ENCODE peak calls at places on chromosomes 2 and 18, in seven cellular contexts. One of them, this sample, is unnamed.

GRCh38 chr2:23414106-23414505 is 29.1 kb downstream of the KLHL29 start:
- DNase-seq in T-helper 2 cell: no peak
- DNase-seq in cardiac muscle cell: no peak
- DNase-seq in NCI-H1092: no peak
- DNase-seq in T follicular helper cell: no peak
- DNase-seq in HTR-8/SVneo: no peak
- DNase-seq in AG09309: no peak
- DNase-seq in this sample: no peak

GRCh38 chr2:157172239-157172638 is 85.3 kb upstream of the GALNT5 start:
- DNase-seq in T follicular helper cell: no peak
- DNase-seq in NCI-H1092: no peak
- DNase-seq in AG09309: no peak
- DNase-seq in HTR-8/SVneo: no peak
- DNase-seq in T-helper 2 cell: no peak
- DNase-seq in cardiac muscle cell: no peak
- DNase-seq in this sample: no peak

GRCh38 chr2:28338046-28338753 is 54.5 kb upstream of the FOSL2 start:
- DNase-seq in T follicular helper cell: no peak
- DNase-seq in AG09309: peak
- DNase-seq in NCI-H1092: no peak
- DNase-seq in cardiac muscle cell: peak
- DNase-seq in HTR-8/SVneo: no peak
- DNase-seq in T-helper 2 cell: no peak
- DNase-seq in this sample: no peak

GRCh38 chr2:12325806-12326205 is 390.9 kb upstream of the TRIB2 start:
- DNase-seq in T follicular helper cell: no peak
- DNase-seq in AG09309: no peak
- DNase-seq in HTR-8/SVneo: peak
- DNase-seq in T-helper 2 cell: no peak
- DNase-seq in cardiac muscle cell: no peak
- DNase-seq in NCI-H1092: no peak
- DNase-seq in this sample: no peak

GRCh38 chr2:111161971-111162370 is 41.3 kb downstream of the BCL2L11 start:
- DNase-seq in T-helper 2 cell: no peak
- DNase-seq in HTR-8/SVneo: no peak
- DNase-seq in NCI-H1092: peak
- DNase-seq in AG09309: no peak
- DNase-seq in cardiac muscle cell: no peak
- DNase-seq in T follicular helper cell: no peak
- DNase-seq in this sample: no peak

GRCh38 chr2:96702098-96702785 is 37.6 kb downstream of the LMAN2L start:
- DNase-seq in NCI-H1092: no peak
- DNase-seq in T-helper 2 cell: no peak
- DNase-seq in AG09309: no peak
- DNase-seq in HTR-8/SVneo: no peak
- DNase-seq in T follicular helper cell: no peak
- DNase-seq in cardiac muscle cell: no peak
- DNase-seq in this sample: no peak

GRCh38 chr18:49041677-49042570 is 91.2 kb upstream of the SMAD7 start:
- DNase-seq in NCI-H1092: no peak
- DNase-seq in T follicular helper cell: peak
- DNase-seq in T-helper 2 cell: no peak
- DNase-seq in HTR-8/SVneo: no peak
- DNase-seq in cardiac muscle cell: peak
- DNase-seq in AG09309: no peak
- DNase-seq in this sample: peak

GRCh38 chr2:130366720-130367119 is 10.9 kb downstream of the PTPN18 start:
- DNase-seq in AG09309: no peak
- DNase-seq in HTR-8/SVneo: no peak
- DNase-seq in NCI-H1092: no peak
- DNase-seq in cardiac muscle cell: no peak
- DNase-seq in T follicular helper cell: no peak
- DNase-seq in T-helper 2 cell: no peak
- DNase-seq in this sample: no peak

GRCh38 chr18:346607-347006 is 78.8 kb upstream of the THOC1 start:
- DNase-seq in HTR-8/SVneo: no peak
- DNase-seq in T-helper 2 cell: no peak
- DNase-seq in cardiac muscle cell: no peak
- DNase-seq in NCI-H1092: no peak
- DNase-seq in T follicular helper cell: no peak
- DNase-seq in AG09309: no peak
- DNase-seq in this sample: no peak

GRCh38 chr18:4096501-4096900 is 358.6 kb downstream of the DLGAP1 start:
- DNase-seq in AG09309: no peak
- DNase-seq in NCI-H1092: no peak
- DNase-seq in T-helper 2 cell: no peak
- DNase-seq in HTR-8/SVneo: no peak
- DNase-seq in cardiac muscle cell: no peak
- DNase-seq in T follicular helper cell: no peak
- DNase-seq in this sample: no peak

GRCh38 chr2:3147641-3148530 is 229.7 kb downstream of the EIPR1 start:
- DNase-seq in NCI-H1092: no peak
- DNase-seq in HTR-8/SVneo: no peak
- DNase-seq in T follicular helper cell: no peak
- DNase-seq in AG09309: no peak
- DNase-seq in T-helper 2 cell: no peak
- DNase-seq in cardiac muscle cell: no peak
- DNase-seq in this sample: peak

GRCh38 chr2:57733959-57734358 is 312.6 kb upstream of the VRK2 start:
- DNase-seq in T follicular helper cell: no peak
- DNase-seq in T-helper 2 cell: no peak
- DNase-seq in AG09309: no peak
- DNase-seq in NCI-H1092: no peak
- DNase-seq in cardiac muscle cell: no peak
- DNase-seq in HTR-8/SVneo: no peak
- DNase-seq in this sample: no peak

GRCh38 chr2:133885847-133886246 is 317.6 kb upstream of the NCKAP5 start:
- DNase-seq in T follicular helper cell: no peak
- DNase-seq in HTR-8/SVneo: no peak
- DNase-seq in cardiac muscle cell: no peak
- DNase-seq in T-helper 2 cell: no peak
- DNase-seq in NCI-H1092: no peak
- DNase-seq in AG09309: no peak
- DNase-seq in this sample: no peak

GRCh38 chr2:46657042-46657504 is 177.7 kb downstream of the TMEM247 start:
- DNase-seq in T-helper 2 cell: no peak
- DNase-seq in cardiac muscle cell: peak
- DNase-seq in AG09309: peak
- DNase-seq in HTR-8/SVneo: peak
- DNase-seq in NCI-H1092: peak
- DNase-seq in T follicular helper cell: no peak
- DNase-seq in this sample: peak

GRCh38 chr2:204575463-204575862 is 30.2 kb downstream of the PARD3B start:
- DNase-seq in T-helper 2 cell: no peak
- DNase-seq in T follicular helper cell: no peak
- DNase-seq in cardiac muscle cell: no peak
- DNase-seq in HTR-8/SVneo: no peak
- DNase-seq in AG09309: no peak
- DNase-seq in NCI-H1092: no peak
- DNase-seq in this sample: no peak

GRCh38 chr2:81714817-81715216 is 1410.3 kb upstream of the LRRTM1 start:
- DNase-seq in cardiac muscle cell: no peak
- DNase-seq in T-helper 2 cell: no peak
- DNase-seq in T follicular helper cell: no peak
- DNase-seq in HTR-8/SVneo: no peak
- DNase-seq in AG09309: no peak
- DNase-seq in NCI-H1092: no peak
- DNase-seq in this sample: no peak

This sample was measured in cerebellar cortex.